ENCODE peak calls at places on chromosomes 2 and 18, in six cellular contexts. R is esophagus muscularis mucosa, H is lung, F is breast epithelium, J is vagina, Q is sigmoid colon. B is an unnamed sample. For H3K36me3 and H3K4me1, the result is how much of the 10 kb centered on the place peaks cover.

GRCh38 chr2:71226965-71227560 is at the start of gene PAIP2B:
- DNase-seq in R (peak), H (peak), F (peak), J (peak), Q (peak), B (peak)

GRCh38 chr2:31654241-31654640 is 73.5 kb upstream of the SRD5A2 start:
- DNase-seq in R (no peak), H (no peak), F (no peak), J (no peak), Q (no peak), B (no peak)

GRCh38 chr2:203578511-203579130 is 43.5 kb upstream of the RAPH1 start:
- DNase-seq in R (no peak), H (no peak), F (no peak), J (no peak), Q (no peak), B (no peak)

GRCh38 chr2:26526105-26526504 is 48.2 kb upstream of the OTOF start:
- DNase-seq in R (no peak), H (no peak), F (no peak), J (no peak), Q (no peak), B (no peak)

GRCh38 chr2:183665976-183666375 is 541.7 kb downstream of the NUP35 start:
- DNase-seq in R (no peak), H (no peak), F (no peak), J (no peak), Q (no peak), B (no peak)

GRCh38 chr2:52537588-52537987 is 1230.0 kb upstream of the CHAC2 start:
- DNase-seq in R (no peak), H (no peak), F (no peak), J (no peak), Q (no peak), B (no peak)

GRCh38 chr2:179965291-179965690 is 41.8 kb downstream of the CWC22 start:
- DNase-seq in R (no peak), H (no peak), F (no peak), J (no peak), Q (no peak), B (no peak)

GRCh38 chr2:128593518-128594272 is 275.0 kb upstream of the HS6ST1 start:
- DNase-seq in R (no peak), H (no peak), F (no peak), J (no peak), Q (peak), B (peak)

GRCh38 chr2:197573608-197574007 is 57.7 kb downstream of the MOB4 start:
- DNase-seq in R (peak), H (peak), F (no peak), J (no peak), Q (no peak), B (no peak)

GRCh38 chr2:25960396-25960795 is 21.9 kb downstream of the KIF3C start:
- DNase-seq in R (no peak), H (no peak), F (no peak), J (no peak), Q (no peak), B (no peak)

GRCh38 chr18:48142353-48142752 is 211.9 kb upstream of the SMAD2 start:
- DNase-seq in R (no peak), H (no peak), F (no peak), J (no peak), Q (no peak), B (no peak)

GRCh38 chr2:188291617-188292445 is at the start of gene GULP1:
- DNase-seq in R (no peak), H (peak), F (peak), J (no peak), Q (peak), B (peak)

GRCh38 chr2:142321706-142322280 is 191.0 kb upstream of the LRP1B start:
- DNase-seq in R (no peak), H (no peak), F (no peak), J (no peak), Q (no peak), B (no peak)

GRCh38 chr2:170651603-170652002 is 63.5 kb upstream of the SP5 start:
- DNase-seq in R (no peak), H (no peak), F (no peak), J (no peak), Q (no peak), B (no peak)

GRCh38 chr2:158127380-158127804 is 25.7 kb downstream of the UPP2 start:
- DNase-seq in R (no peak), H (no peak), F (no peak), J (no peak), Q (no peak), B (no peak)

GRCh38 chr2:37833420-37833819 is 91.7 kb upstream of the RMDN2 start:
- DNase-seq in R (no peak), H (no peak), F (no peak), J (no peak), Q (no peak), B (no peak)

GRCh38 chr18:48605408-48605845 is 66.6 kb downstream of the CTIF start:
- DNase-seq in R (no peak), H (no peak), F (no peak), J (no peak), Q (no peak), B (no peak)

GRCh38 chr2:17805717-17806354 is 10.4 kb upstream of the MSGN1 start:
- DNase-seq in R (no peak), H (no peak), F (no peak), J (no peak), Q (no peak), B (no peak)

GRCh38 chr18:41992066-41992465 is 37.0 kb downstream of the PIK3C3 start:
- DNase-seq in R (no peak), H (no peak), F (no peak), J (no peak), Q (no peak), B (no peak)

GRCh38 chr2:229701716-229702115 is 12.6 kb downstream of the DNER start:
- DNase-seq in R (peak), H (no peak), F (peak), J (no peak), Q (no peak), B (no peak)

GRCh38 chr18:71799016-71799673 is 745.0 kb downstream of the CBLN2 start:
- DNase-seq in R (no peak), H (no peak), F (no peak), J (no peak), Q (no peak), B (no peak)

GRCh38 chr2:151491496-151491895 is 81.8 kb downstream of the RIF1 start:
- DNase-seq in R (no peak), H (no peak), F (no peak), J (no peak), Q (no peak), B (no peak)

GRCh38 chr2:8225257-8225656 is 456.6 kb upstream of the ID2 start:
- DNase-seq in R (peak), H (no peak), F (no peak), J (no peak), Q (no peak), B (no peak)

GRCh38 chr2:74146929-74147728 is 583 bp downstream of the BOLA3 start:
- DNase-seq in R (no peak), H (peak), F (no peak), J (no peak), Q (no peak), B (no peak)

GRCh38 chr2:12704378-12704777 is 12.4 kb upstream of the TRIB2 start:
- DNase-seq in R (no peak), H (no peak), F (peak), J (no peak), Q (no peak), B (no peak)

GRCh38 chr2:160459543-160460332 is 33.9 kb downstream of the RBMS1 start:
- DNase-seq in R (no peak), H (no peak), F (no peak), J (no peak), Q (no peak), B (no peak)

GRCh38 chr2:54572636-54573531 is 116.8 kb downstream of the SPTBN1 start:
- DNase-seq in R (no peak), H (no peak), F (no peak), J (no peak), Q (no peak), B (no peak)

GRCh38 chr2:20223345-20224190 is 1.4 kb downstream of the SDC1 start:
- DNase-seq in R (no peak), H (no peak), F (peak), J (no peak), Q (no peak), B (peak)

GRCh38 chr18:64110692-64111480 is 38.0 kb downstream of the LINC00305 start:
- DNase-seq in R (no peak), H (no peak), F (no peak), J (no peak), Q (no peak), B (no peak)

GRCh38 chr2:241959751-241960269 is 90.3 kb downstream of the RTP5 start:
- DNase-seq in R (no peak), H (no peak), F (no peak), J (no peak), Q (peak), B (no peak)

GRCh38 chr2:108449410-108450200 is 599 bp downstream of the GCC2 start:
- DNase-seq in R (no peak), H (no peak), F (no peak), J (no peak), Q (no peak), B (peak)

GRCh38 chr18:28007841-28008240 is 169.1 kb downstream of the CDH2 start:
- DNase-seq in R (no peak), H (no peak), F (no peak), J (no peak), Q (no peak), B (no peak)

GRCh38 chr2:216316743-216317142 is 55.5 kb downstream of the MARCHF4 start:
- DNase-seq in R (peak), H (no peak), F (no peak), J (no peak), Q (no peak), B (no peak)

GRCh38 chr2:171509945-171510731 is 12.1 kb upstream of the CYBRD1 start:
- DNase-seq in R (no peak), H (no peak), F (no peak), J (no peak), Q (no peak), B (no peak)

GRCh38 chr2:24973812-24974211 is 2.1 kb upstream of the DNAJC27 start:
- DNase-seq in R (no peak), H (no peak), F (no peak), J (no peak), Q (no peak), B (no peak)

GRCh38 chr2:6864251-6864758 is 1.4 kb downstream of the CMPK2 start:
- DNase-seq in R (no peak), H (no peak), F (no peak), J (no peak), Q (no peak), B (no peak)

GRCh38 chr18:79937103-79937860 is 14.2 kb downstream of the SLC66A2 start:
- DNase-seq in R (no peak), H (no peak), F (no peak), J (no peak), Q (peak), B (no peak)
- H3K36me3 ChIP-seq in R (under half), H (under half), F (under half), J (under half), Q (under half), B (under half)

GRCh38 chr2:105795575-105795934 is 50.8 kb downstream of the NCK2 start:
- DNase-seq in R (no peak), H (no peak), F (no peak), J (no peak), Q (no peak), B (no peak)
- H3K4me1 ChIP-seq in R (under half), H (under half), F (under half), J (half or more), Q (under half), B (under half)

GRCh38 chr2:163698857-163699256 is 37.0 kb downstream of the FIGN start:
- DNase-seq in R (no peak), H (no peak), F (no peak), J (no peak), Q (no peak), B (no peak)

GRCh38 chr2:163693484-163693883 is 42.3 kb downstream of the FIGN start:
- DNase-seq in R (no peak), H (no peak), F (no peak), J (no peak), Q (no peak), B (no peak)

GRCh38 chr2:163697429-163697828 is 38.4 kb downstream of the FIGN start:
- DNase-seq in R (no peak), H (no peak), F (no peak), J (no peak), Q (no peak), B (no peak)

GRCh38 chr2:163701399-163702195 is 34.2 kb downstream of the FIGN start:
- DNase-seq in R (no peak), H (no peak), F (no peak), J (no peak), Q (no peak), B (no peak)

GRCh38 chr2:163697846-163698637 is 37.8 kb downstream of the FIGN start:
- DNase-seq in R (no peak), H (no peak), F (no peak), J (no peak), Q (no peak), B (no peak)
- H3K27ac ChIP-seq in R (no peak), H (no peak), F (no peak), J (no peak), Q (no peak), B (no peak)

GRCh38 chr2:238026953-238027505 is 33.8 kb upstream of the SCLY start:
- DNase-seq in R (no peak), H (no peak), F (no peak), J (no peak), Q (no peak), B (no peak)
- H3K36me3 ChIP-seq in R (under half), H (under half), F (under half), J (under half), Q (under half), B (half or more)

DNA sequence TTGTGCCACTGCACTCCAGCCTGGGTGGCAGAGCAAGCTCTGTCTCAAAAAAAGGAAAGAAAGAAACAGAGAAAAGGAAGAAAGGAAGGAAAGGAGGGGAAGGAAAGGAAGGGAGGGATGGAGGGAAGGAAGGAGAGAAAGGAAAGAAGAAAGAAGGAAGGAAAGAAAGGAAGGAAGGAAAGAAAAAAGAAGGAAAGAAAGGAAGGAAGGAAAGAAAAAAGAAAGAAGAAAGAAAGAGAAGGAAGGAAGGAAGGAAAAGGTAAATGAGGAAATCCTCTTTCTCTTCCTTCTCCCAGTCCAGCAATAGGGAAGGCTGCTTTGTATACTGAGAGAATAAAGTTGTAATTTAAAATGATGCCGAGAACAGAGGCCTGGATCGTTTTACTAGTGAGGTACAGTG is 22.8 kb upstream of the ZNF407 start:
- DNase-seq in R (no peak), H (no peak), F (no peak), J (no peak), Q (no peak), B (no peak)
- H3K4me1 ChIP-seq in R (under half), H (under half), F (under half), J (under half), Q (under half), B (under half)

GRCh38 chr2:32770360-32770759 is 142.5 kb downstream of the TTC27 start:
- DNase-seq in R (no peak), H (no peak), F (no peak), J (no peak), Q (no peak), B (no peak)

GRCh38 chr2:32772623-32773221 is 144.9 kb downstream of the TTC27 start:
- DNase-seq in R (no peak), H (no peak), F (no peak), J (no peak), Q (no peak), B (no peak)

GRCh38 chr2:32773409-32773808 is 145.6 kb downstream of the TTC27 start:
- DNase-seq in R (no peak), H (no peak), F (no peak), J (no peak), Q (no peak), B (no peak)

DNA sequence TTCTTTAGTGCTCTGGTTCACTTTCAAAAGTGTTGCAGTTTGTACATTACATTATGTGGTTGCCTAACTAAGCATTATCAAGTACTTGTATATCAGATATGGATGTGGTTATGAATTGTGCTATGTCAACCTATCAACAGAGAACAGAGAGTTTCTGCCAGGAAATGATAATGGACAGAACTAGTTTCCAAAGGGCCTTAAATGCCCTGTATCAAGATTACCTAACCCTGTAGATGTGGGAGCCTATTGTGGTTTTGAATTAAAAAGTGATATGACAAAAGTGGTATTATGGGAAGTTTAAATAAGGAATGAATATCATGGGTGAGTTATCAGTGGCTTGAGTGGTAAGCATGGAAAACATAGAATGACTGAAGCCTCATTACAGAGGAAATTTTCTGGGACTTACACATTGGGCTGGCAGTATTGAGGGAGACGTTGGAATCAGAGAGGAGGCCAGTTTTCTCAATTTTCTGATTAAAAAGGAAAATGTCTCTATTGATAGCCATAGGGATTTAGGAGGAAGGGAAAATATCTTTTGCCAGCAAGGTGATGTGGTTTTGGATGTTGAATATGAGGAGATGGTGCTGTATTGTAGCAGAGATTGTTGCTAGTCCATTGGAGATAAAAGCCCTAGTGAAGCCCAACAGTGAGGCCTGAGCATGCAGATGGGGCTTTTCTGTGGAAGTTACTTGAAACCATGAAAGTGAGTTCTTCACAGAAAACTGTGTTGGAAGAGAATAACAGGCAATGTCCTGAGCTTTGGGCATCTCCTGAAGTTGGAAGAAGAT is 140.7 kb downstream of the TTC27 start:
- DNase-seq in R (no peak), H (no peak), F (no peak), J (no peak), Q (no peak), B (no peak)
- H3K27ac ChIP-seq in R (no peak), H (no peak), F (no peak), J (no peak), Q (no peak), B (no peak)

GRCh38 chr2:178429336-178429735 is 21.6 kb downstream of the PRKRA start:
- DNase-seq in R (no peak), H (no peak), F (no peak), J (no peak), Q (no peak), B (no peak)

GRCh38 chr2:178425255-178425827 is 25.6 kb downstream of the PRKRA start:
- DNase-seq in R (no peak), H (no peak), F (no peak), J (no peak), Q (no peak), B (no peak)

GRCh38 chr2:178428396-178428806 is 22.6 kb downstream of the PRKRA start:
- DNase-seq in R (no peak), H (no peak), F (no peak), J (no peak), Q (no peak), B (no peak)

GRCh38 chr2:178427458-178427857 is 23.5 kb downstream of the PRKRA start:
- DNase-seq in R (no peak), H (no peak), F (no peak), J (no peak), Q (no peak), B (no peak)

GRCh38 chr2:178426388-178426787 is 24.6 kb downstream of the PRKRA start:
- DNase-seq in R (no peak), H (no peak), F (no peak), J (no peak), Q (no peak), B (no peak)
- H3K36me3 ChIP-seq in R (under half), H (under half), F (under half), J (under half), Q (under half), B (half or more)

GRCh38 chr2:68190991-68191731 is 33.5 kb downstream of the PNO1 start:
- DNase-seq in R (no peak), H (no peak), F (no peak), J (no peak), Q (no peak), B (no peak)
- H3K4me1 ChIP-seq in R (under half), H (under half), F (under half), J (half or more), Q (under half), B (half or more)

DNA sequence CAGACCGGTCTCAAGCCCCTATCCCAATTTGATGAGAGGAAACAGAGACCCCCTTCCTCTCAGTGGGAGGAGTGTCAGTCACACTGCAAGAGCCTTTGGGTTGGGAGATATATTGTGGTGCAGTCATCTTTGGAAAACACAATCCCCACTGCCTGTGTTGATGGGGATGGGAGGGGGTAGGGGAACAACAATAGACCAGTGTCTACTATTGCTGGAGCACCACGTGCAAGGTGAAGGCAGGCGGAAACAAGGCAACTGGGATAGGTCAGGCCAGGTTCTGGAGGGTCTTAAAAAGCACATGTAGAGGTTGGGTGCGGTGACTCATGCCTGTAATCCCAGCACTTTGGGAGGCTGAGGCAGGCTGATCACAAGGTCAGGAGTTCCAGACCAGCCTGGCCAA is 127.9 kb downstream of the ZFP36L2 start:
- DNase-seq in R (no peak), H (no peak), F (no peak), J (no peak), Q (peak), B (no peak)
- H3K27ac ChIP-seq in R (no peak), H (no peak), F (peak), J (no peak), Q (no peak), B (no peak)

B was measured in stomach.